ENCODE peak calls at places on chromosome 5, in six cellular contexts. V is stomach, L is tibial nerve, A is sigmoid colon, Q is ovary, M is transverse colon. G is an unnamed sample.

GRCh38 chr5:581941-582340 is 30.2 kb upstream of the CEP72 start:
- DNase-seq in M (no peak), V (peak; percentile 14), Q (no peak), L (no peak), A (peak; percentile 1), G (no peak)

GRCh38 chr5:83151821-83152220 is 74.5 kb downstream of the XRCC4 start:
- DNase-seq in V (no peak), M (no peak), Q (no peak), L (no peak), A (no peak), G (no peak)

GRCh38 chr5:84242286-84242685 is 142.4 kb downstream of the EDIL3 start:
- DNase-seq in L (no peak), Q (no peak), M (no peak), A (no peak), V (no peak), G (no peak)

GRCh38 chr5:143168171-143168681 is 235.3 kb downstream of the NR3C1 start:
- DNase-seq in Q (no peak), M (no peak), L (no peak), A (no peak), V (no peak), G (no peak)

GRCh38 chr5:119398713-119399492 is 43.1 kb downstream of the TNFAIP8 start:
- DNase-seq in M (peak; percentile 73), L (peak; percentile 28), A (no peak), V (peak; percentile 68), Q (peak; percentile 36), G (peak; percentile 85)

GRCh38 chr5:57306359-57306758 is 132.5 kb downstream of the GPBP1 start:
- DNase-seq in L (no peak), V (no peak), M (no peak), A (no peak), Q (no peak), G (no peak)

GRCh38 chr5:178281321-178281720 is 48.7 kb upstream of the PHYKPL start:
- DNase-seq in V (no peak), M (no peak), A (peak; percentile 58), Q (no peak), L (no peak), G (no peak)

GRCh38 chr5:101278011-101278687 is 375.1 kb upstream of the ST8SIA4 start:
- DNase-seq in L (no peak), A (no peak), M (no peak), V (no peak), Q (no peak), G (no peak)

GRCh38 chr5:142114686-142115085 is 6.1 kb downstream of the NDFIP1 start:
- DNase-seq in M (no peak), V (no peak), A (no peak), L (no peak), Q (no peak), G (no peak)

GRCh38 chr5:103708601-103709000 is 146.0 kb upstream of the NUDT12 start:
- DNase-seq in V (no peak), L (no peak), M (no peak), Q (no peak), A (no peak), G (no peak)

GRCh38 chr5:171681667-171682066 is 104.0 kb upstream of the SMIM23 start:
- DNase-seq in A (no peak), V (no peak), M (no peak), Q (no peak), L (no peak), G (no peak)

GRCh38 chr5:174195517-174195916 is 150.0 kb downstream of the NSG2 start:
- DNase-seq in Q (no peak), V (no peak), A (no peak), L (no peak), M (no peak), G (no peak)

GRCh38 chr5:72109625-72110024 is 2.4 kb downstream of the MAP1B start:
- DNase-seq in L (no peak), A (no peak), V (no peak), M (no peak), Q (no peak), G (no peak)

GRCh38 chr5:131640043-131640856 is 5.2 kb upstream of the RAPGEF6 start:
- DNase-seq in L (no peak), A (no peak), Q (no peak), V (no peak), M (no peak), G (no peak)

GRCh38 chr5:76175821-76176403 is 92.7 kb downstream of the SV2C start:
- DNase-seq in L (no peak), A (no peak), M (no peak), V (no peak), Q (no peak), G (no peak)

GRCh38 chr5:55483903-55484302 is 50.9 kb downstream of the PLPP1 start:
- DNase-seq in Q (no peak), V (no peak), L (no peak), A (no peak), M (no peak), G (no peak)

GRCh38 chr5:29758986-29759421 is 1434.5 kb upstream of the CDH6 start:
- DNase-seq in A (no peak), V (no peak), L (no peak), Q (no peak), M (no peak), G (no peak)

GRCh38 chr5:178388381-178389030 is 155.9 kb upstream of the PHYKPL start:
- DNase-seq in M (peak; percentile 25), V (peak; percentile 14), Q (peak; percentile 6), L (no peak), A (peak; percentile 45), G (peak; percentile 66)

GRCh38 chr5:119578937-119579336 is 50.4 kb upstream of the FAM170A start:
- DNase-seq in V (no peak), L (no peak), Q (no peak), M (no peak), A (no peak), G (no peak)

GRCh38 chr5:155332618-155333017 is 319.1 kb downstream of the KIF4B start:
- DNase-seq in Q (no peak), M (no peak), L (no peak), A (no peak), V (no peak), G (no peak)

GRCh38 chr5:35857606-35858205 is 1.0 kb downstream of the IL7R start:
- DNase-seq in Q (no peak), A (no peak), L (no peak), V (no peak), M (no peak), G (no peak)

GRCh38 chr5:1999794-2000193 is 117.1 kb upstream of the IRX4 start:
- DNase-seq in V (no peak), M (no peak), A (no peak), Q (no peak), L (no peak), G (no peak)

GRCh38 chr5:2003206-2003605 is 120.5 kb upstream of the IRX4 start:
- DNase-seq in L (no peak), V (no peak), M (no peak), Q (no peak), A (no peak), G (no peak)

GRCh38 chr5:1998716-1999317 is 116.1 kb upstream of the IRX4 start:
- DNase-seq in Q (no peak), A (no peak), M (no peak), L (no peak), V (no peak), G (no peak)

GRCh38 chr5:2000591-2000990 is 117.9 kb upstream of the IRX4 start:
- DNase-seq in Q (no peak), V (no peak), L (no peak), A (no peak), M (no peak), G (no peak)

GRCh38 chr5:2001300-2001699 is 118.6 kb upstream of the IRX4 start:
- DNase-seq in Q (no peak), L (no peak), V (no peak), A (no peak), M (no peak), G (no peak)
- TF ChIP-seq EP300 in Q (no peak), L (no peak), V (no peak), A (no peak), M (no peak), G (no peak)

DNA sequence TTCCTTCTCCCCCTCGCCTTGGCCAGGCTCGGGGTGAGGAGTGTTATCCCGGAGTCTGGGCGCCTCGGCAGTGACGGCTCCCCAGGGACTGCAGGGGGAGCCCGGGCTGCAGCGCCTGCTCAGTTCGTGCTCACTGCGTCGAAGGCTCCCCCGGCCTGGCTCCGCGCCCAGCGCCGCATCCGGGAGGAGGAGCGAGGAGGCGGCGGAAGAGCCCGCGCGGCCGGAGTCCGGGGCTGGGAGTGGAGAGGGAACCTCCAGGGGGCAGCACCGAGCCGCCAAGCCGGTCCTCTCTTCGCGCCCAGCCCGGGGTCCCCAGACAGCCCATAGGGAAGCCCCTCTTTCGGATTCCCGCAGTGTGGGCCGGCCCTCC is 1.3 kb upstream of the EGR1 start:
- DNase-seq in M (peak; percentile 97), Q (peak; percentile 97), A (peak; percentile 98), L (peak; percentile 90), V (peak; percentile 96), G (peak; percentile 96)
- TF ChIP-seq EP300 in M (no peak), Q (no peak), A (no peak), L (peak; percentile 91), V (no peak), G (no peak)

DNA sequence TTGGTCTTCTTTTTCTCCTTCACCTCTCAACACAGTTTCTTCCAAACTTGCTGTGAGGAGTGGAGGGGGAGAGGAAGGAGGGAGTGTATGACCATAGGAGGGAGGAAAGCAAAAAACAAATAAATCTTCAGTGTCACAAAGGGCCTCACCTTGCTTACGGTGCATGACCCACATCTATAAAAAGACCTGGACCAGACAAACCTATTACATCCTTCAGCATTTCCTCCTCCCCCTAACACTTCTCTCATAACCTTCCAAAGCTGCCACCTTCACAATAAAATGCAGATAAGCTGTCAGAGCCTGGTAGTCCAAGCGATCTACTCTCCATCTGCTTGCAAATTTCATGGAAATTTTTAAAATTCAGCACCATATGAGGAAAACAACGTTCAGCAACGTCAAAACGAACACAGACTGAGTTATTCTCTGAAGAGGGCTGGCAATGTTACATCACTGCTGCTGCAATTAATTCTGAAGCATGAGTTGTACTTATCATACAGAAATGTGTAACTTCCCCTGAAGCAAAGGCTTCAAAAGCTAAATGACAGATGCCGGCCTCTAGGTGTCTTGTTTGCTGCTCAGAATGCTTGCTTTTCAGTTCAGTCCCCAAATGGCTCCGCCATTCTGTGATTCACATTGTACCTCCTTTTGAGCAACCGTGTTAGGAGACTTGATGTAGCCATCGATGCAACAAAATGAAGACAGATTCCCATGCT is 62.9 kb downstream of the EFNA5 start:
- DNase-seq in V (no peak), M (no peak), Q (no peak), A (no peak), L (no peak), G (no peak)
- TF ChIP-seq EP300 in V (no peak), M (no peak), Q (no peak), A (no peak), L (no peak), G (no peak)

DNA sequence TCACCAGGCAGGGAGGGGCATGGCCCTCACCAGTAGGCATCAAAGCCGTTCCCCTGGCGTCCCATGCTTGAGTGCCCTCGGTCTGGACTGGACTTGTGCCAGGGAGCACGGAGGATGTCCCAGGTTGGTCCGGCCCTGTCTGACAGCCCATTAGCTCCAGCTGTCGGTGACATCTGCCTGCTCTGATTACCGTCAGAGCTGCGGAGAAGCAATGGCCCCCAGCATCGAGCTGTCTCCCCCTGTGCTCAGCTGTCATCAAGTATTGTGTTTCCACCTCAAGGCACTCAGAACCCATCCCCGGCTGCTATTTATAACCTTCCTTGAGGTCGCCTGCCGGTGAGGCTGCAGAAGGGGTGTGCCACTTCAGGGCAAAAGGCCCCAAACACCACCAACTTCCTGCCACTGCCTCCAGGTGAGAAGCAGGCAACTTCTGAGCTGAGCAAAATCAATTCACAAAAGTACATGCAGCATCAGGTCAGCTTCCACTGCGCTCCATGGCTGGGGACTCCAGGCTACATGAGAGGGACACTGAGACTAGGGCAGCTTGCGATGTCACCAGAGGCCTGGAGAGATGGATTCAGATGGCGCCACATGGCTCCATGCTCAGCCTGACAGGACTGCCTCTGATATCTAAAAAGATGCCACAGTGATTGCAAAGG is 142.7 kb downstream of the C5orf15 start:
- DNase-seq in A (no peak), Q (no peak), L (no peak), M (no peak), V (no peak), G (peak; percentile 56)
- TF ChIP-seq EP300 in A (no peak), Q (no peak), L (no peak), M (no peak), V (no peak), G (no peak)